ENCODE peak calls at places on chromosomes 11 and 22, in seven cellular contexts. Y, N, U, Q, I, E and V are unnamed samples.
A peak's percentile ranks its signal among the peaks of the same experiment; 100 is the strongest.

GRCh38 chr11:69369945-69370344 is 76.0 kb downstream of the MYEOV start:
- DNase-seq in Q (peak; percentile 8), U (no peak), I (no peak), N (no peak), E (no peak), Y (no peak), V (peak; percentile 2)

GRCh38 chr11:84686726-84687125 is 940.4 kb downstream of the DLG2 start:
- DNase-seq in E (no peak), U (no peak), N (no peak), Q (no peak), I (no peak), Y (no peak), V (no peak)

GRCh38 chr22:22058649-22059475 is 76.3 kb upstream of the TOP3B start:
- DNase-seq in Q (no peak), I (no peak), U (peak; percentile 72), Y (no peak), E (no peak), N (no peak), V (no peak)

GRCh38 chr22:43106302-43106701 is 4.2 kb upstream of the BIK start:
- DNase-seq in N (no peak), Y (no peak), E (no peak), Q (no peak), I (no peak), U (no peak), V (no peak)

GRCh38 chr11:128394436-128395089 is 192.8 kb downstream of the ETS1 start:
- DNase-seq in N (peak; percentile 60), E (no peak), Y (no peak), Q (no peak), U (no peak), I (no peak), V (no peak)

GRCh38 chr22:26561756-26562417 is 28.0 kb downstream of the TPST2 start:
- DNase-seq in N (peak; percentile 55), Q (no peak), I (no peak), U (no peak), E (no peak), Y (no peak), V (peak; percentile 95)

GRCh38 chr22:38021201-38021600 is 36.0 kb upstream of the PICK1 start:
- DNase-seq in E (no peak), Q (no peak), N (no peak), U (no peak), Y (no peak), I (no peak), V (no peak)

GRCh38 chr11:103114836-103115235 is 5.6 kb downstream of the DYNC2H1 start:
- DNase-seq in Q (no peak), U (no peak), N (no peak), Y (no peak), E (no peak), I (no peak), V (no peak)

GRCh38 chr11:93000511-93001476 is 31.3 kb downstream of the MTNR1B start:
- DNase-seq in U (no peak), Q (no peak), Y (no peak), I (peak; percentile 90), E (peak; percentile 86), N (no peak), V (no peak)

GRCh38 chr11:121367434-121367833 is 74.9 kb downstream of the SC5D start:
- DNase-seq in E (no peak), N (no peak), U (peak; percentile 95), I (peak; percentile 4), Y (no peak), Q (no peak), V (no peak)

GRCh38 chr11:9260182-9261146 is 4.7 kb downstream of the DENND5A start:
- DNase-seq in U (peak; percentile 60), Q (no peak), I (no peak), Y (no peak), N (no peak), E (no peak), V (no peak)

GRCh38 chr11:47994417-47994816 is 14.1 kb downstream of the PTPRJ start:
- DNase-seq in E (no peak), Y (no peak), N (no peak), I (no peak), Q (no peak), U (no peak), V (no peak)

GRCh38 chr11:113614097-113614496 is 92.0 kb downstream of the TMPRSS5 start:
- DNase-seq in N (no peak), U (no peak), I (no peak), E (no peak), Y (no peak), Q (no peak), V (no peak)

GRCh38 chr11:134488913-134489312 is 76.9 kb upstream of the B3GAT1 start:
- DNase-seq in Q (peak; percentile 18), I (no peak), E (no peak), N (no peak), Y (no peak), U (no peak), V (no peak)

GRCh38 chr22:43239102-43239875 is 52.4 kb upstream of the TTLL12 start:
- DNase-seq in U (no peak), N (no peak), Y (no peak), E (no peak), I (no peak), Q (no peak), V (no peak)

GRCh38 chr22:37454857-37455686 is 27.8 kb upstream of the ELFN2 start:
- DNase-seq in Q (peak; percentile 51), I (peak; percentile 67), Y (no peak), E (peak; percentile 25), N (no peak), U (no peak), V (no peak)

GRCh38 chr11:120280566-120281160 is 40.7 kb downstream of the POU2F3 start:
- DNase-seq in U (no peak), I (no peak), N (no peak), E (no peak), Y (no peak), Q (no peak), V (no peak)

GRCh38 chr11:43010042-43010441 is 301.8 kb upstream of the API5 start:
- DNase-seq in I (no peak), U (no peak), E (no peak), Q (no peak), N (no peak), Y (no peak), V (no peak)

GRCh38 chr11:116696381-116696941 is 76.3 kb downstream of the BUD13 start:
- DNase-seq in N (no peak), Q (peak; percentile 89), E (peak; percentile 44), Y (no peak), I (no peak), U (no peak), V (peak; percentile 52)

GRCh38 chr22:49400136-49400865 is 427.4 kb downstream of the BRD1 start:
- DNase-seq in U (no peak), I (no peak), E (no peak), Y (no peak), Q (peak; percentile 35), N (no peak), V (no peak)

GRCh38 chr22:20414059-20414440 is 20.1 kb downstream of the ZNF74 start:
- DNase-seq in Y (no peak), U (no peak), N (no peak), Q (no peak), I (no peak), E (no peak), V (no peak)

GRCh38 chr22:27032121-27032761 is 374.9 kb downstream of the MIAT start:
- DNase-seq in I (no peak), U (no peak), Q (peak; percentile 95), N (peak; percentile 25), E (no peak), Y (no peak), V (peak; percentile 47)

GRCh38 chr11:112285918-112286317 is 25.3 kb upstream of the PLET1 start:
- DNase-seq in Y (no peak), Q (no peak), E (no peak), U (no peak), N (no peak), I (no peak), V (no peak)

GRCh38 chr22:36386351-36386899 is 1.3 kb downstream of the MYH9 start:
- DNase-seq in E (no peak), U (peak; percentile 55), N (peak; percentile 44), I (no peak), Q (no peak), Y (no peak), V (peak; percentile 77)

GRCh38 chr11:6855971-6856542 is 6.8 kb upstream of the OR10A2 start:
- DNase-seq in E (peak; percentile 15), Q (no peak), U (no peak), Y (no peak), N (no peak), I (peak; percentile 76), V (no peak)

GRCh38 chr11:108616549-108616948 is 23.0 kb upstream of the EXPH5 start:
- DNase-seq in I (peak; percentile 99), Y (no peak), Q (no peak), U (no peak), E (peak; percentile 94), N (no peak), V (no peak)

GRCh38 chr22:30857791-30858190 is 110.8 kb downstream of the MORC2 start:
- DNase-seq in I (no peak), U (no peak), N (no peak), E (no peak), Y (no peak), Q (no peak), V (no peak)

DNA sequence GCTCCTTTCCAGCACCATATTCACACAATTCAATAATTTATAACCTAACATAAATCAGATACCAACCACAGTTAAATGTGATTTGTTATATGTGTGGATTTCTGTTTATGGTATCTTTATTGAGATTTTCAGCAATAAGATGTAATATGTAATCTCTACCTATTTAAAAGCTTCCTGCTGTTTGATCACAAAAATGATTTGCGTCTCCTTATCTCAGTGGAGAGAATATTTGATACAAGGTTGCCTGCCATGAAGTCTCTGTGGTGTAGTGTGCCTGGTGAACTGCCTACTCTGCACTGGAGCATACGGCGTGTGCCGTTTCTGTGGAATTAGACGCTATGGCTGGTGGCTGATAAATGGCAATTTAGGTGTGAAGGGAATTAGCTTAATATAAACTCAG is 741.1 kb downstream of the NELL1 start:
- DNase-seq in Y (no peak), E (no peak), Q (no peak), N (no peak), U (no peak), I (no peak), V (no peak)
- H3K27ac ChIP-seq in Y (no peak overlapping the region), E (no peak overlapping the region), Q (no peak overlapping the region), N (no peak overlapping the region), U (no peak overlapping the region), I (no peak overlapping the region), V (no peak overlapping the region)

GRCh38 chr22:47279337-47279736 is 516.9 kb downstream of the TBC1D22A start:
- DNase-seq in U (no peak), I (no peak), E (no peak), Q (no peak), Y (no peak), N (no peak), V (no peak)
- H3K9me3 ChIP-seq in U (no peaks in the 10 kb centered on the region), I (peaks cover 35% of the 10 kb centered on the region), E (no peaks in the 10 kb centered on the region), Q (peaks cover 68% of the 10 kb centered on the region), Y (no peaks in the 10 kb centered on the region), N (no peaks in the 10 kb centered on the region), V (no peaks in the 10 kb centered on the region)

DNA sequence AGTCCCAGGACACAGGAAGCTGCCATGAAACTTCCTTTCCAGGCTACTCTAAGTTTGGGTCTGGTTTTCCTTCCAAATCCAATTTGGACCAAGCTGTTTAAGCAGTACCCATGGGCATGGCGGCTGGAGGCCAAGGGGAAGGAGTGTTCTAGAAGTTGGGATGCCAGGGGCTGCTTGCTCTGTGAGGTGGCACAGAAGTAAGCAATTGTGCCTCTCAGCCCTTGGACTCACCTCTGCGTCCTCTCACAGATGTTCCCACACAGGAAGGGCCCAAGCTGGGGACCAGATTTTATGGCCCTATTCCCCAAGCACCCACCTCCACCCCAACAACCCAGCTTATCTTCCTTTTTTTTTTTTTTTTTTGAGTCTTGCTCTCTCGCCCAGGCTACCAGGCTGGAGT is 3.5 kb upstream of the DGAT2 start:
- DNase-seq in U (no peak), Q (no peak), Y (no peak), E (no peak), I (no peak), N (no peak), V (no peak)
- H3K4me1 ChIP-seq in U (peaks cover 25% of the 10 kb centered on the region), Q (no peaks in the 10 kb centered on the region), Y (peaks cover 18% of the 10 kb centered on the region), E (peaks cover 17% of the 10 kb centered on the region), I (peaks cover 26% of the 10 kb centered on the region), N (peaks cover 2% of the 10 kb centered on the region), V (peaks cover 12% of the 10 kb centered on the region)

GRCh38 chr11:125952559-125952958 is 6.7 kb downstream of the VSIG10L2 start:
- DNase-seq in I (no peak), U (no peak), Y (no peak), N (no peak), E (no peak), Q (no peak), V (no peak)
- H3K27ac ChIP-seq in I (no peak overlapping the region), U (no peak overlapping the region), Y (no peak overlapping the region), N (no peak overlapping the region), E (no peak overlapping the region), Q (no peak overlapping the region), V (peak overlapping the region; percentile 69)